ENCODE peak calls at places on chromosomes 3 and 15, in six cellular contexts. Z, E, I, M, D and B are unnamed samples.

GRCh38 chr15:79593119-79593869 is 161.2 kb downstream of the MINAR1 start:
- DNase-seq in Z (no peak), I (no peak), D (no peak), M (no peak), E (no peak), B (no peak)

GRCh38 chr3:36814776-36815175 is 50.4 kb upstream of the DCLK3 start:
- DNase-seq in M (no peak), D (no peak), Z (no peak), I (no peak), E (no peak), B (no peak)

GRCh38 chr3:189142527-189142926 is 29.2 kb upstream of the TPRG1 start:
- DNase-seq in Z (no peak), E (no peak), I (no peak), D (no peak), M (no peak), B (no peak)

GRCh38 chr15:40762919-40763800 is 708 bp upstream of the GCHFR start:
- DNase-seq in M (no peak), E (peak), Z (peak), D (peak), I (no peak), B (peak)

GRCh38 chr3:20007960-20008359 is 4.1 kb downstream of the PP2D1 start:
- DNase-seq in I (no peak), M (no peak), E (no peak), Z (no peak), D (no peak), B (no peak)

GRCh38 chr15:32888221-32888761 is 170.5 kb downstream of the GREM1 start:
- DNase-seq in E (no peak), Z (no peak), M (no peak), I (no peak), D (no peak), B (no peak)

GRCh38 chr3:30689202-30689641 is 82.8 kb downstream of the TGFBR2 start:
- DNase-seq in I (no peak), D (peak), Z (peak), M (peak), E (no peak), B (no peak)

GRCh38 chr15:100570282-100570681 is 31.7 kb downstream of the LINS1 start:
- DNase-seq in D (no peak), M (no peak), E (no peak), Z (no peak), I (no peak), B (no peak)

GRCh38 chr15:64213646-64214045 is 50.8 kb upstream of the PPIB start:
- DNase-seq in D (peak), Z (no peak), E (no peak), M (no peak), I (no peak), B (no peak)

GRCh38 chr15:82805994-82806406 is at the start of gene FSD2:
- DNase-seq in E (no peak), I (no peak), D (peak), M (no peak), Z (peak), B (no peak)

GRCh38 chr3:11290743-11291680 is 18.8 kb downstream of the ATG7 start:
- DNase-seq in E (no peak), I (no peak), M (no peak), D (peak), Z (no peak), B (no peak)